ENCODE peak calls at places on chromosomes 3 and 15, in eight cellular contexts. L, U, N, K, R, M, I and T are unnamed samples.

GRCh38 chr3:148366743-148367410 is 330.8 kb upstream of the AGTR1 start:
- DNase-seq in L (no peak), U (no peak), N (no peak), K (peak; percentile 5), R (no peak), M (no peak), I (no peak), T (peak; percentile 1)

GRCh38 chr15:70518201-70519003 is 245.0 kb downstream of the UACA start:
- DNase-seq in L (no peak), U (no peak), N (no peak), K (no peak), R (no peak), M (no peak), I (no peak), T (no peak)

GRCh38 chr15:77387355-77388105 is 32.4 kb downstream of the PEAK1 start:
- DNase-seq in L (no peak), U (no peak), N (no peak), K (no peak), R (no peak), M (no peak), I (no peak), T (peak; percentile 15)

GRCh38 chr15:45199136-45199810 is 11.5 kb upstream of the SHF start:
- DNase-seq in L (peak; percentile 40), U (no peak), N (peak; percentile 8), K (no peak), R (no peak), M (no peak), I (no peak), T (peak; percentile 52)

GRCh38 chr3:198071602-198072285 is 111.7 kb downstream of the LMLN start:
- DNase-seq in L (peak; percentile 74), U (peak; percentile 98), N (peak; percentile 99), K (no peak), R (peak; percentile 99), M (peak; percentile 18), I (peak; percentile 8), T (peak; percentile 99)

GRCh38 chr3:127525373-127525772 is 65.2 kb downstream of the TPRA1 start:
- DNase-seq in L (no peak), U (no peak), N (peak; percentile 80), K (peak; percentile 71), R (peak; percentile 78), M (no peak), I (no peak), T (no peak)

GRCh38 chr3:139518926-139519842 is 20.4 kb downstream of the RBP1 start:
- DNase-seq in L (no peak), U (no peak), N (no peak), K (no peak), R (no peak), M (no peak), I (no peak), T (no peak)

GRCh38 chr3:149936812-149937230 is 33.9 kb downstream of the PFN2 start:
- DNase-seq in L (peak; percentile 73), U (no peak), N (peak; percentile 42), K (peak; percentile 10), R (peak; percentile 31), M (no peak), I (peak; percentile 18), T (peak; percentile 90)

GRCh38 chr3:148077318-148077923 is 620.3 kb upstream of the AGTR1 start:
- DNase-seq in L (no peak), U (no peak), N (no peak), K (no peak), R (peak; percentile 26), M (no peak), I (no peak), T (peak; percentile 38)

GRCh38 chr3:109224333-109224732 is 87.8 kb downstream of the C3orf85 start:
- DNase-seq in L (peak; percentile 84), U (no peak), N (no peak), K (peak; percentile 1), R (peak; percentile 6), M (no peak), I (no peak), T (peak; percentile 66)

GRCh38 chr3:126998728-126999127 is 15.8 kb downstream of the PLXNA1 start:
- DNase-seq in L (no peak), U (no peak), N (no peak), K (no peak), R (no peak), M (no peak), I (no peak), T (no peak)

GRCh38 chr15:60017538-60018199 is 13.6 kb downstream of the FOXB1 start:
- DNase-seq in L (no peak), U (no peak), N (peak; percentile 58), K (no peak), R (no peak), M (no peak), I (no peak), T (no peak)

GRCh38 chr15:58988011-58988785 is 735 bp downstream of the RNF111 start:
- DNase-seq in L (peak; percentile 67), U (no peak), N (peak; percentile 33), K (no peak), R (no peak), M (no peak), I (no peak), T (peak; percentile 81)

GRCh38 chr3:115595611-115596010 is 27.7 kb upstream of the GAP43 start:
- DNase-seq in L (no peak), U (peak; percentile 16), N (peak; percentile 69), K (no peak), R (no peak), M (no peak), I (no peak), T (no peak)

GRCh38 chr3:134330895-134331810 is 43.1 kb downstream of the AMOTL2 start:
- DNase-seq in L (no peak), U (no peak), N (peak; percentile 79), K (no peak), R (no peak), M (no peak), I (no peak), T (peak; percentile 87)

GRCh38 chr3:124837730-124838186 is 49.4 kb downstream of the ITGB5 start:
- DNase-seq in L (no peak), U (no peak), N (peak; percentile 81), K (no peak), R (peak; percentile 50), M (no peak), I (peak; percentile 79), T (peak; percentile 60)

GRCh38 chr15:37824717-37825382 is 109.6 kb upstream of the TMCO5A start:
- DNase-seq in L (no peak), U (peak; percentile 87), N (peak; percentile 97), K (no peak), R (peak; percentile 21), M (no peak), I (peak; percentile 19), T (peak; percentile 52)

GRCh38 chr3:9069971-9070370 is 106.7 kb upstream of the RAD18 start:
- DNase-seq in L (no peak), U (no peak), N (no peak), K (no peak), R (no peak), M (no peak), I (no peak), T (no peak)

GRCh38 chr15:63551400-63551799 is 45.8 kb upstream of the FBXL22 start:
- DNase-seq in L (no peak), U (no peak), N (peak; percentile 47), K (no peak), R (no peak), M (no peak), I (no peak), T (no peak)

GRCh38 chr3:30581067-30581585 is 25.3 kb upstream of the TGFBR2 start:
- DNase-seq in L (no peak), U (no peak), N (no peak), K (no peak), R (no peak), M (no peak), I (no peak), T (peak; percentile 21)

GRCh38 chr3:191412764-191413163 is 48.2 kb upstream of the PYDC2 start:
- DNase-seq in L (no peak), U (peak; percentile 82), N (peak; percentile 89), K (no peak), R (no peak), M (no peak), I (peak; percentile 62), T (peak; percentile 65)

GRCh38 chr15:89330119-89330518 is 4.5 kb downstream of the POLG start:
- DNase-seq in L (no peak), U (no peak), N (no peak), K (no peak), R (no peak), M (no peak), I (no peak), T (no peak)

GRCh38 chr3:160040181-160040580 is 51.5 kb downstream of the IL12A start:
- DNase-seq in L (no peak), U (no peak), N (peak; percentile 50), K (no peak), R (no peak), M (no peak), I (no peak), T (no peak)

GRCh38 chr3:73664389-73664788 is 39.6 kb upstream of the PDZRN3 start:
- DNase-seq in L (no peak), U (no peak), N (no peak), K (no peak), R (no peak), M (no peak), I (no peak), T (no peak)